ENCODE peak calls at places on chromosomes 11 and 22, in eight cellular contexts. B is RWPE1, F is choroid plexus epithelial cell, E is prostate gland, P is neural crest cell, K is GM12892, T is NCI-H1930, G is left ventricle myocardium inferior. X is an unnamed sample.

GRCh38 chr11:120561286-120561685 is 49.7 kb downstream of the GRIK4 start:
- DNase-seq in E (no peak), K (no peak), T (no peak), G (no peak), P (no peak), F (no peak), B (no peak), X (no peak)

GRCh38 chr11:10478574-10479550 is 23.8 kb downstream of the AMPD3 start:
- DNase-seq in F (no peak), G (no peak), E (no peak), P (no peak), T (no peak), B (no peak), K (no peak), X (no peak)

GRCh38 chr22:45450931-45451651 is 37.6 kb downstream of the RIBC2 start:
- DNase-seq in B (no peak), E (peak), P (no peak), G (no peak), T (no peak), K (no peak), F (peak), X (no peak)

GRCh38 chr11:86176165-86176884 is 68.2 kb upstream of the EED start:
- DNase-seq in E (no peak), G (no peak), B (no peak), P (no peak), K (no peak), F (peak), T (no peak), X (no peak)

GRCh38 chr22:43776081-43776670 is 35.9 kb downstream of the EFCAB6 start:
- DNase-seq in E (no peak), B (no peak), F (no peak), G (no peak), T (no peak), P (no peak), K (no peak), X (no peak)

GRCh38 chr11:1140642-1141490 is 16.9 kb upstream of the MUC5AC start:
- DNase-seq in G (no peak), B (no peak), F (no peak), P (no peak), K (no peak), T (no peak), E (no peak), X (no peak)

GRCh38 chr11:34052608-34053160 is 1.2 kb downstream of the CAPRIN1 start:
- DNase-seq in K (peak), E (peak), F (no peak), P (peak), G (peak), B (peak), T (no peak), X (no peak)

GRCh38 chr11:27916541-27917100 is 191.3 kb downstream of the KIF18A start:
- DNase-seq in F (no peak), P (no peak), T (no peak), B (no peak), G (no peak), K (peak), E (no peak), X (no peak)

GRCh38 chr22:49775191-49776052 is 52.3 kb downstream of the BRD1 start:
- DNase-seq in G (no peak), P (no peak), F (no peak), E (no peak), B (no peak), T (no peak), K (no peak), X (no peak)

GRCh38 chr11:77547863-77548551 is 41.7 kb upstream of the AQP11 start:
- DNase-seq in E (peak), G (no peak), F (peak), P (peak), T (peak), K (peak), B (peak), X (peak)

GRCh38 chr11:66419825-66420224 is 1.0 kb upstream of the NPAS4 start:
- DNase-seq in T (no peak), G (no peak), K (no peak), P (no peak), B (no peak), E (no peak), F (no peak), X (no peak)

GRCh38 chr22:17984114-17984513 is 40.2 kb downstream of the MICAL3 start:
- DNase-seq in P (no peak), T (no peak), K (no peak), F (no peak), B (no peak), E (no peak), G (no peak), X (no peak)

GRCh38 chr11:128648711-128649110 is 45.2 kb upstream of the FLI1 start:
- DNase-seq in G (no peak), F (no peak), B (no peak), E (no peak), P (no peak), K (no peak), T (no peak), X (no peak)

GRCh38 chr22:29689201-29689871 is 30.5 kb upstream of the CABP7 start:
- DNase-seq in G (no peak), F (no peak), E (peak), K (no peak), P (no peak), B (no peak), T (no peak), X (no peak)

GRCh38 chr22:44133901-44134511 is 46.7 kb upstream of the PARVG start:
- DNase-seq in F (peak), G (no peak), E (no peak), T (no peak), K (no peak), B (no peak), P (no peak), X (no peak)

GRCh38 chr22:39077513-39077840 is 402 bp downstream of the APOBEC3G start:
- DNase-seq in G (no peak), F (no peak), P (no peak), K (no peak), E (no peak), B (no peak), T (no peak), X (no peak)

GRCh38 chr11:83292709-83293435 is 6.7 kb upstream of the CCDC90B start:
- DNase-seq in B (peak), K (no peak), P (peak), E (peak), F (peak), T (no peak), G (no peak), X (peak)

GRCh38 chr11:19660076-19660475 is 52.6 kb upstream of the NAV2 start:
- DNase-seq in G (no peak), F (peak), B (peak), T (no peak), P (no peak), E (peak), K (peak), X (peak)

GRCh38 chr11:132685174-132685611 is 847.1 kb downstream of the OPCML start:
- DNase-seq in E (no peak), F (peak), P (no peak), B (no peak), T (no peak), K (no peak), G (no peak), X (no peak)

GRCh38 chr11:106925245-106925644 is 93.0 kb downstream of the GUCY1A2 start:
- DNase-seq in B (no peak), T (no peak), G (no peak), E (no peak), K (no peak), F (no peak), P (no peak), X (no peak)

GRCh38 chr22:49284389-49284788 is 543.3 kb downstream of the BRD1 start:
- DNase-seq in T (no peak), B (no peak), P (no peak), K (no peak), G (no peak), F (no peak), E (no peak), X (no peak)

GRCh38 chr11:95795627-95796308 is 5.5 kb downstream of the CEP57 start:
- DNase-seq in G (no peak), E (no peak), P (no peak), B (no peak), K (no peak), T (peak), F (no peak), X (no peak)

GRCh38 chr11:2541881-2542361 is 97.1 kb downstream of the KCNQ1 start:
- DNase-seq in P (no peak), T (no peak), B (no peak), K (no peak), F (no peak), G (peak), E (no peak), X (no peak)

GRCh38 chr11:110428956-110429613 is 663 bp upstream of the FDX1 start:
- DNase-seq in K (no peak), G (no peak), T (no peak), E (no peak), B (no peak), F (no peak), P (no peak), X (no peak)

GRCh38 chr22:36641902-36642640 is 61.5 kb downstream of the CACNG2 start:
- DNase-seq in G (no peak), T (no peak), B (peak), E (no peak), F (peak), K (no peak), P (no peak), X (no peak)